ENCODE peak calls at places on chromosomes 6 and 20, in six cellular contexts. C is PC-3, P is GM23248, X is SK-N-SH, B is IMR-90, I is neuronal stem cell. M is an unnamed sample.

GRCh38 chr20:23084845-23085355 is 1.2 kb downstream of the CD93 start:
- DNase-seq in P (no peak), B (no peak), X (no peak), I (no peak), C (no peak), M (no peak)

GRCh38 chr20:60053813-60054190 is 95.6 kb downstream of the CDH26 start:
- DNase-seq in P (no peak), C (no peak), X (no peak), B (no peak), I (no peak), M (no peak)

GRCh38 chr6:53894086-53894485 is 99.3 kb downstream of the LRRC1 start:
- DNase-seq in P (peak), X (no peak), C (peak), B (peak), I (no peak), M (no peak)

GRCh38 chr6:19895866-19896579 is 58.9 kb downstream of the ID4 start:
- DNase-seq in B (no peak), C (peak), I (no peak), X (no peak), P (peak), M (no peak)

GRCh38 chr20:43681468-43681942 is 14.6 kb downstream of the MYBL2 start:
- DNase-seq in I (no peak), B (no peak), P (peak), C (no peak), X (no peak), M (peak)

GRCh38 chr6:137740967-137741761 is 125.9 kb upstream of the TNFAIP3 start:
- DNase-seq in X (no peak), C (no peak), I (no peak), B (no peak), P (no peak), M (peak)

GRCh38 chr6:52584203-52584602 is 7.3 kb upstream of the TRAM2 start:
- DNase-seq in I (no peak), P (no peak), C (no peak), B (no peak), X (no peak), M (no peak)

GRCh38 chr6:136657629-136658028 is 107.4 kb upstream of the MAP7 start:
- DNase-seq in P (peak), I (no peak), X (no peak), C (no peak), B (peak), M (no peak)

GRCh38 chr6:16766043-16766521 is 4.8 kb upstream of the ATXN1 start:
- DNase-seq in P (peak), C (peak), I (no peak), X (no peak), B (peak), M (no peak)

GRCh38 chr6:134948142-134948541 is 1.8 kb downstream of the ALDH8A1 start:
- DNase-seq in B (no peak), C (no peak), P (no peak), I (no peak), X (no peak), M (no peak)

GRCh38 chr6:45495404-45496084 is 117.8 kb upstream of the SUPT3H start:
- DNase-seq in I (no peak), X (no peak), P (no peak), C (no peak), B (no peak), M (no peak)

GRCh38 chr20:24620937-24621519 is 151.6 kb downstream of the SYNDIG1 start:
- DNase-seq in P (no peak), C (no peak), B (no peak), X (no peak), I (no peak), M (no peak)

GRCh38 chr20:32656827-32657226 is 16.9 kb downstream of the C20orf203 start:
- DNase-seq in I (no peak), B (no peak), P (no peak), C (no peak), X (no peak), M (no peak)

GRCh38 chr6:2147737-2148448 is 97.5 kb downstream of the GMDS start:
- DNase-seq in X (no peak), B (peak), I (no peak), P (peak), C (peak), M (no peak)

GRCh38 chr20:62366370-62367135 is 559 bp downstream of the LAMA5 start:
- DNase-seq in P (no peak), I (peak), X (peak), B (no peak), C (peak), M (peak)

GRCh38 chr6:147214248-147215227 is 10.3 kb downstream of the STXBP5 start:
- DNase-seq in C (no peak), P (no peak), B (peak), I (no peak), X (no peak), M (no peak)

GRCh38 chr6:54059683-54060082 is 51.6 kb upstream of the MLIP start:
- DNase-seq in P (peak), B (no peak), X (no peak), C (no peak), I (no peak), M (no peak)

GRCh38 chr20:4717816-4718215 is 3.9 kb upstream of the PRND start:
- DNase-seq in P (peak), C (no peak), I (no peak), B (no peak), X (no peak), M (no peak)

GRCh38 chr6:22231616-22232015 is 65.2 kb downstream of the PRL start:
- DNase-seq in I (no peak), X (no peak), B (peak), P (no peak), C (peak), M (no peak)

GRCh38 chr6:113969888-113970807 is 800 bp downstream of the HDAC2 start:
- DNase-seq in C (peak), B (peak), P (peak), I (peak), X (peak), M (peak)

GRCh38 chr20:63750807-63751470 is 11.4 kb downstream of the SLC2A4RG start:
- DNase-seq in I (no peak), B (no peak), P (no peak), X (peak), C (no peak), M (no peak)

GRCh38 chr6:89323461-89324098 is 8.5 kb upstream of the GABRR2 start:
- DNase-seq in B (peak), P (peak), C (no peak), I (no peak), X (no peak), M (no peak)

GRCh38 chr6:410555-411395 is 19.2 kb downstream of the IRF4 start:
- DNase-seq in I (no peak), C (no peak), X (no peak), B (no peak), P (no peak), M (no peak)

GRCh38 chr20:36028106-36028826 is 59.9 kb downstream of the CNBD2 start:
- DNase-seq in B (no peak), I (no peak), X (no peak), C (no peak), P (no peak), M (no peak)

GRCh38 chr6:39929039-39929732 is 5.1 kb downstream of the MOCS1 start:
- DNase-seq in P (no peak), X (no peak), C (no peak), B (no peak), I (no peak), M (no peak)

GRCh38 chr6:133978896-133979240 is 25.8 kb downstream of the TBPL1 start:
- DNase-seq in B (no peak), P (no peak), X (no peak), C (peak), I (no peak), M (no peak)

GRCh38 chr6:158869010-158869603 is 49.9 kb upstream of the EZR start:
- DNase-seq in X (no peak), C (peak), P (no peak), I (peak), B (no peak), M (peak)

GRCh38 chr6:158869604-158870417 is 50.6 kb upstream of the EZR start:
- DNase-seq in P (peak), B (peak), C (peak), I (peak), X (peak), M (peak)

GRCh38 chr6:158868122-158868480 is 48.9 kb upstream of the EZR start:
- DNase-seq in B (no peak), I (no peak), X (no peak), C (no peak), P (no peak), M (no peak)

GRCh38 chr6:158867381-158868121 is 48.4 kb upstream of the EZR start:
- DNase-seq in X (no peak), C (no peak), B (no peak), I (no peak), P (no peak), M (peak)

DNA sequence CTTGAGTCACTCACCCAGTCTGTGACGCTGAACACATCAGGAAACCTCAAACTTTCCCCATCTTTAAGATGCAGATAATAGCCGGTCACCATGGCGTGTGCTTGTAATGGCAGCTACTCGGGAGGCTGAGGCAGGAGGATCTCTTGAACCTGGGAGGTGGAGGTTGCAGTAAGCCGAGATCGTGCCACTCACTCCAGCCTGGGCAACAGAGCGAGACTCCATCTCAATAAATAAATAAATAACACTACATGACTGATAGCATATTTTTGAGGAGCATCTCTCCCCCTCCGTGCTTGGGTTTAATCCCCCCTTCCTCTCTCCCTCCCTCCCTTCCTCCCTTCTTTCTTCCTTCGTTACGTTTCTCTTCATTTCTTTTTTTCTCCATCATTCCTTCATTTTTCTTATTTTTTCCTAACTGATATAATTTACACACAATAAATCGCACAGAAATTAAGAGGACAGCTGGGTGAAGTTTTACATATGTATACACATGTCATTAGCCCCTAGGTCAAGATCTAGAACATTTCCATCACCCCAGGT is 51.3 kb upstream of the EZR start:
- DNase-seq in P (no peak), B (no peak), I (no peak), C (no peak), X (no peak), M (peak)
- H3K9ac ChIP-seq in P (peak), B (no peak), I (no peak), C (peak), X (peak), M (peak)

DNA sequence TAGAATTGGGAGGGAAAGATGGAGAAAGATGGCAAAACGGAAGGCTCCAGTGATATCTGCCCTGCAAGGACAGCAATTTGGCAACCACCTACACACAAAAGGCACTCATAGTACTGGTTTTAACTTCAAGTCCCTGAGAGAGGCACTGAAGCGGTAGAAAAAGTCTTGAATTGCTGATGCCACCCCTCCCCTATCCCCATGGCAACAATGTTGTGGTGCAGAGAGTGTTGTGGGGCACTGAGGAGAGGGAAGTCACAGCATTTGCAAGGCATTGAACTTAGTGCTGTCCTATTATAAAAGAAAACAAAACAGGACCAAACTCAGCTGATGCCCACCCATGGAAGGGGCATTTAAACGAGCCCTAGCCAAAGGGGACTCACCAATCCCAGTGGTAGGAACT is 343.7 kb downstream of the HAO1 start:
- DNase-seq in C (no peak), X (no peak), P (no peak), I (no peak), B (no peak), M (no peak)
- H2AFZ ChIP-seq in C (no peak), X (no peak), P (no peak), I (no peak), B (no peak), M (no peak)

GRCh38 chr6:38034269-38034914 is 214.9 kb downstream of the ZFAND3 start:
- DNase-seq in I (no peak), P (peak), B (peak), X (no peak), C (peak), M (peak)
- H3K9ac ChIP-seq in I (no peak), P (no peak), B (no peak), X (no peak), C (no peak), M (no peak)

DNA sequence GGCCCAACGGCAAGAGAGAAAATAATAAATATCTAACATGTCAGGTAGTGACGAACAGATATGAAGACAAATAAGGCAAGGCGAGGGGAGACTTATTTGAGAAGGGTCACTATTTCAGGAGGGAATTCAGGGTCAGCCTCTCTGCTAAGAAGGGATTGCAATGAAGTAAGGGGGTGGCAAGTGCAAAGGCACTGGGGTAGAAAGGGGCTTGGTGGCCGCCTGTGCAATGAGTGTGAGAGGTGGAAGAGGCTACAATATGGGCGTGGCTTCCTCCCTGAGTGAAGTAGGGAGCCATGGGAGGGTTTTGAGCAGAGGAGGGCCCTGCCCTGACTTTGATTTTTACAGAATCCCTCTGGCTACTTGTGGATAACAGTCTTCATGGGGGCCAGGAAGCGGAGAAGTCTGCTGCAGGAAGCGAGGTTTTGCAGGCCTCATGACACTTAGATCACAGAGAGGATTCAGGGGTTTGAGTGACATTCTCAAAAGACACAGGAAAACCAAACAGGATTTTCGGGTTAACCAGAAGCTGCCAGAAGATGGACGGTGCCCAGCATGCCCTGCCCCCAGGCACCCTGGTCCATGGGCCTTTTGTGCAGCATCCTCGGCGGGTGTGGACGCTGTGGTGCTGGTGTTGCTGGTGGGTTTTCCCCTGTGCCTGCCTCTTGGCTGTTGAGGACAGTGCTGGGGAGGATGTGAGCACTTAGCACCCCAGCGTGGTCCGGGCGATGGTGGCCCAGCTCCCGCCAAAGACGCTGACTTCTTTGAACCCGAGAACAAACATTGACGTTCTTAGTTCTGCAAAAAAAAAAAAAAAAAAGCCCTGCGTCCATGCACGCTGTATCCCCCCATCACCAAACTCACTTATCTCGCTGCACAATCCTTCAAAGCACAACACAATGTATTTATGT is 124.2 kb upstream of the PTPN1 start:
- DNase-seq in P (no peak), C (no peak), X (no peak), B (peak), I (no peak), M (no peak)
- H2AFZ ChIP-seq in P (no peak), C (no peak), X (no peak), B (peak), I (no peak), M (no peak)

DNA sequence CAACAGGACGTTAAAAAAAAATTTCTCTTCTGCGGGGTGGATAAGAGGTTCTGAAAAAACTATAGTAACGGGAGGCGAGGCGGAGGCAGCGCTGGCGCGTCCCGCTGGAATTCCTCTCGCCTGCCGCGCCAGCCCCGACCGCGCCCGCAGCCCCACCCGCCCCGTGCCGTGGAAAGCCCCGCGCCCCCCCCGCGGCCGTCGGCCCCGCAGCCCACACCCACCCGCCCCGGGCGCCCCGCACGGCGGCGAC is 476 bp upstream of the QKI start:
- DNase-seq in X (no peak), I (no peak), B (no peak), C (no peak), P (no peak), M (no peak)
- H3K9ac ChIP-seq in X (peak), I (peak), B (peak), C (peak), P (peak), M (no peak)

DNA sequence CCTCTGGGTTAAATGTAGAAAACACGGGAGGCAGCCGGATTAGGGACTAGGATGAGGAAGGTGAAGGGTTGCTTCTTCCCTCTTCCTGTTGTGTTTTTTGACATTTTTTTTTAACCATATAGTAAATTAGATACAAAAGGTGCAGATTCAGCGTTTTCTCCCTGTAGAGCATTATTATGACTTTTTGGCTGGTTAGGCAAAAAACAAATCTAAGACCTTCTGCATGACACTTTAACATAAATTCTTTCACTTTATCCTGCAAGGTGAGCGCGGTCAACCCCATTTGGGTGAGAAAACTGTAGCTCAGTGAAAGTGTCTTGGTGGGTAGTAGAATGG is 1.3 kb downstream of the SLC16A10 start:
- DNase-seq in P (no peak), X (no peak), I (no peak), B (no peak), C (no peak), M (no peak)
- H2AFZ ChIP-seq in P (no peak), X (peak), I (no peak), B (no peak), C (peak), M (peak)

GRCh38 chr6:166489301-166490155 is 97.0 kb downstream of the RAMACL start:
- DNase-seq in C (no peak), I (no peak), P (no peak), X (no peak), B (no peak), M (no peak)
- H3K9ac ChIP-seq in C (no peak), I (no peak), P (no peak), X (no peak), B (no peak), M (no peak)

GRCh38 chr6:166747644-166748595 is 120.9 kb upstream of the RPS6KA2 start:
- DNase-seq in B (no peak), C (no peak), X (peak), P (peak), I (no peak), M (peak)
- H2AFZ ChIP-seq in B (no peak), C (no peak), X (no peak), P (no peak), I (no peak), M (no peak)

GRCh38 chr6:3226422-3227362 is 761 bp downstream of the TUBB2B start:
- DNase-seq in X (peak), I (peak), P (peak), C (no peak), B (no peak), M (no peak)
- H3K9ac ChIP-seq in X (peak), I (peak), P (peak), C (no peak), B (peak), M (no peak)

M was measured in Karpas-422.